ENCODE peak calls at places on chromosomes 11 and 22, in seven cellular contexts. G, V, P, C, Z, N and O are unnamed samples.

GRCh38 chr11:114082767-114083181 is 23.3 kb downstream of the ZBTB16 start:
- DNase-seq in G (no peak), V (no peak), P (no peak), C (no peak), Z (no peak), N (no peak), O (no peak)

GRCh38 chr22:48566741-48567140 is 1260.9 kb downstream of the BRD1 start:
- DNase-seq in G (no peak), V (no peak), P (no peak), C (no peak), Z (no peak), N (no peak), O (no peak)

GRCh38 chr22:17672417-17672991 is 33.9 kb downstream of the BCL2L13 start:
- DNase-seq in G (no peak), V (no peak), P (no peak), C (no peak), Z (no peak), N (no peak), O (peak)

GRCh38 chr11:120134106-120134930 is 3.6 kb downstream of the TRIM29 start:
- DNase-seq in G (no peak), V (no peak), P (peak), C (peak), Z (no peak), N (no peak), O (no peak)

GRCh38 chr11:65868076-65868667 is 4.4 kb downstream of the EFEMP2 start:
- DNase-seq in G (no peak), V (no peak), P (peak), C (no peak), Z (no peak), N (no peak), O (no peak)

GRCh38 chr22:49929553-49929979 is 11.1 kb downstream of the CRELD2 start:
- DNase-seq in G (peak), V (no peak), P (peak), C (peak), Z (peak), N (peak), O (peak)

GRCh38 chr22:21591695-21592094 is 24.2 kb downstream of the UBE2L3 start:
- DNase-seq in G (no peak), V (no peak), P (no peak), C (no peak), Z (no peak), N (no peak), O (no peak)

GRCh38 chr11:60821827-60822599 is 19.9 kb upstream of the CCDC86 start:
- DNase-seq in G (no peak), V (no peak), P (no peak), C (no peak), Z (peak), N (no peak), O (no peak)

GRCh38 chr22:17489101-17489500 is 74.2 kb upstream of the SLC25A18 start:
- DNase-seq in G (no peak), V (no peak), P (no peak), C (no peak), Z (no peak), N (no peak), O (no peak)

GRCh38 chr11:8068605-8069221 is 12.3 kb upstream of the TUB start:
- DNase-seq in G (no peak), V (no peak), P (peak), C (no peak), Z (no peak), N (peak), O (peak)

GRCh38 chr11:93740031-93740801 is 1.1 kb downstream of the TAF1D start:
- DNase-seq in G (peak), V (peak), P (peak), C (no peak), Z (peak), N (peak), O (peak)

GRCh38 chr11:95296621-95297025 is 65.6 kb upstream of the SESN3 start:
- DNase-seq in G (no peak), V (no peak), P (no peak), C (no peak), Z (peak), N (no peak), O (no peak)

GRCh38 chr11:81359476-81359875 is 1374.2 kb downstream of the FAM181B start:
- DNase-seq in G (no peak), V (no peak), P (no peak), C (no peak), Z (no peak), N (no peak), O (no peak)

GRCh38 chr11:69378303-69379141 is 84.6 kb downstream of the MYEOV start:
- DNase-seq in G (no peak), V (no peak), P (no peak), C (no peak), Z (no peak), N (no peak), O (no peak)

GRCh38 chr11:2759228-2760195 is 59.7 kb upstream of the KCNQ1OT1 start:
- DNase-seq in G (peak), V (no peak), P (peak), C (peak), Z (no peak), N (no peak), O (no peak)

GRCh38 chr22:49462291-49462690 is 365.4 kb downstream of the BRD1 start:
- DNase-seq in G (no peak), V (no peak), P (no peak), C (no peak), Z (no peak), N (no peak), O (no peak)

GRCh38 chr11:69272961-69273461 is 20.9 kb upstream of the MYEOV start:
- DNase-seq in G (no peak), V (no peak), P (no peak), C (peak), Z (no peak), N (no peak), O (no peak)

GRCh38 chr11:110797453-110797852 is 85.2 kb upstream of the ARHGAP20 start:
- DNase-seq in G (peak), V (peak), P (no peak), C (no peak), Z (peak), N (no peak), O (no peak)

GRCh38 chr11:72693271-72693968 is 19.2 kb upstream of the PDE2A start:
- DNase-seq in G (no peak), V (no peak), P (no peak), C (no peak), Z (no peak), N (no peak), O (no peak)

GRCh38 chr11:69162505-69162904 is 6.8 kb downstream of the SMIM38 start:
- DNase-seq in G (no peak), V (no peak), P (no peak), C (no peak), Z (no peak), N (no peak), O (no peak)

GRCh38 chr11:17012712-17013547 is 1.3 kb downstream of the PLEKHA7 start:
- DNase-seq in G (peak), V (peak), P (peak), C (peak), Z (no peak), N (peak), O (peak)

GRCh38 chr11:43285826-43286225 is 26.0 kb upstream of the API5 start:
- DNase-seq in G (no peak), V (no peak), P (no peak), C (no peak), Z (no peak), N (no peak), O (no peak)

GRCh38 chr11:69297225-69297925 is 3.4 kb downstream of the MYEOV start:
- DNase-seq in G (peak), V (peak), P (peak), C (peak), Z (peak), N (peak), O (peak)

GRCh38 chr11:59822989-59823566 is 12.5 kb upstream of the MRPL16 start:
- DNase-seq in G (peak), V (peak), P (peak), C (peak), Z (no peak), N (peak), O (peak)

GRCh38 chr11:88281317-88281712 is 56.2 kb downstream of the CTSC start:
- DNase-seq in G (no peak), V (no peak), P (no peak), C (no peak), Z (no peak), N (peak), O (peak)
- TF ChIP-seq CTCF in G (no peak), V (peak), P (no peak), C (no peak), Z (peak), N (peak), O (peak)

DNA sequence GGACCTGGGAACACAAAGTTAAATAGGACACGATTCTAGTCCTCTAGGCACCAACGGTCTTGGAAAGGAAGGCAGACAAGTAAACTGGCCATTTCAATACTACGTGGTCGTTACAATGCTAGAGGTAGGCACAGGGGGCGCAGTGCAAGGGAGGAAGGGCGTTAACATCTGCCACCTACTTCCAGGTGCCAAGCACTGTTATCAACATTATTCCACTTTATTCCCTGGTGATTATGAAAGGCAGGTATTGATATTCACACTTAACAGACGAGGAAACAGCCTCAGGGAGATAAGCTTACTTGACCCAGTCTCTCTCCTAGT is 760 bp upstream of the TAF10 start:
- DNase-seq in G (peak), V (no peak), P (no peak), C (no peak), Z (no peak), N (no peak), O (no peak)
- H3K4me3 ChIP-seq in G (peak), V (peak), P (peak), C (peak), Z (peak), N (peak), O (peak)

DNA sequence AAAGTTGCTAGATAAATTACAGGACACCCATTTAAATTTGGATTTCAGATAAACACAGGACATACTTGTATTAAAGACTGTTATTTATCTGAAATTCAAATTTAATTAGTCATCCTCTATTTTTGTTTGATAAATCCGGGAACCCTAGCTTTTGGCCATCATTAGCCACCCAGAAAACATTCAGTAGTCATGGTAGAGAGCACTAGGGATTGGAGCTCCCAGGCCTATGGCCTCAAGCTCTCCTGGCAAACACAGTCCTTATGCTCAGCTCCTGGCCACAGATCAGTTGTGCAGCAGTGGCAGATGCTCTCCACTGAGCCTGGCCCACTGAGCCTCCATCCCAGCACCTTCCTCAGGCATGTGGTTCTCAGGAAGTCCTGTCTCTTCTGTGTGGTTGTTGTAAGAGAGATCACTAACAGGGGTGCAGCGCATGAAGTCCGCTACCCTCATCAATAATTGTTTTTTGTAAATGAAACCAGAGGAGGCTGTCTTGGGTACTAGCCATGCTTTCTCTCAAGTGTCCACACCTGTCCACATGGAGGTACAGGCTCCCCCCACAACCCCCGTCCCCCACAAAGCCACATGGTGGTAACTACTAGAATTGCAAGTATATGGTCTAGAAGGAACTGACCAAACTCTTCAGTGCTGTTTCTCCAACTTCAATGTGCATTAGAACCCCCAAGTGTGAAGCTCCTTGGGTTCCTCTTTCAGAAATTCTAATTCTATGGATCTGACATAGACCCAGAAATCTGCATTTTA is 1.1 kb upstream of the IRAG1 start:
- DNase-seq in G (no peak), V (no peak), P (no peak), C (no peak), Z (no peak), N (no peak), O (no peak)
- TF ChIP-seq CTCF in G (no peak), V (no peak), P (no peak), C (no peak), Z (no peak), N (no peak), O (peak)

DNA sequence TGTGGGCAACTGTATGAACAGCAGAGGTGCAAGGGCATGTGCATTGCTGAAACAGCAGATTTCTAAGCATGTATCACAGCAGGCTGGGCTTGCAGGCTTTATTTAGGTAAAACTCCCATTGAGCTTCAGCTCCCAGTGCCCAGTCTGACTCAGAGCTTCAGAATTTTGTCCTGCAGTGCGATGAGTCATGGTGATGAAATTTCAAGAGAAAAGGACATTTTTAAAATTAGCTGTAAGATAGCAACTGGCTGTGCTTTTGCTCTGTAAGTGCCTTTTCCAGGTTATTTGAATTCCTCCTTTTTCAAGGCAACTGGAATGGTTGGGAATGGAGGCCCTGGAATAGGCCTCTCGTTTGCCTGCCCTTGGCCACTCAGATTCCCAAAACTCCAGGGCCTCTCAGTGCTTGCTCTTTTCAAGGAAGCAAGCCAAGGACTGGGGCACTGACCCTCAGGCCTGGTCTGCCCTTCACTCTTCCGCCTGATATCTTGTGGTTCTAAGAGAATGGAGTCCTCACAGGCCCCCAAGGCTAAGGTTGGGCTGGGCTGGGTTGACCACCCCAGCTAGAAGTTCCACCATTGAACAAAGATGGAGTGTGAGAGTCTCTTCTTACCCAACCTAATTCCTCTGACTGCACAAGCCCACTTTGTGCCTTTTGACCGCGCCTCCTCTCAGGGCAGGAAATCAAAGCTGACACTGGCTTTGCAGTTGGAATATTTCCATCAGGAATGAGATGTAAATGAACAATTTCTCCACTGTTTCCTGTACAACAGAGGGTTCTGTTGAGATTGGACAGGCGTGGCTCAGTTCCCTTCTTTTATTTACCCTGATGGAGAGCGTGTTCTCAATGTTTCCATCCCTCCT is 59.5 kb upstream of the PRSS23 start:
- DNase-seq in G (peak), V (peak), P (peak), C (no peak), Z (no peak), N (peak), O (peak)
- H3K4me3 ChIP-seq in G (no peak), V (no peak), P (no peak), C (no peak), Z (no peak), N (no peak), O (no peak)

GRCh38 chr11:132992838-132993680 is 539.2 kb downstream of the OPCML start:
- DNase-seq in G (no peak), V (no peak), P (no peak), C (no peak), Z (no peak), N (no peak), O (peak)
- TF ChIP-seq CTCF in G (no peak), V (no peak), P (no peak), C (no peak), Z (no peak), N (no peak), O (peak)

GRCh38 chr11:33631749-33632091 is 68.9 kb downstream of the C11orf91 start:
- DNase-seq in G (no peak), V (no peak), P (no peak), C (no peak), Z (no peak), N (no peak), O (no peak)
- H3K4me3 ChIP-seq in G (no peak), V (no peak), P (no peak), C (no peak), Z (no peak), N (no peak), O (no peak)

GRCh38 chr22:39384750-39385480 is 14.7 kb upstream of the TAB1 start:
- DNase-seq in G (no peak), V (no peak), P (peak), C (no peak), Z (no peak), N (peak), O (peak)
- TF ChIP-seq CTCF in G (no peak), V (no peak), P (peak), C (no peak), Z (peak), N (peak), O (peak)